ENCODE peak calls at places on chromosomes 4 and X, in ten cellular contexts. H is right atrium auricular region, T is HepG2, M is IMR-90, G is thyroid gland, W is hepatocyte, P is colonic mucosa, I is Caco-2, K is right lobe of liver, X is A549. R is an unnamed sample. For H3K4me1, the result is how much of the 10 kb centered on the place peaks cover.

GRCh38 chr4:139556735-139557505 is 901 bp upstream of the SETD7 start:
- DNase-seq in G (peak), T (no peak), W (peak), M (no peak), P (peak), H (peak), K (peak), I (peak), X (peak), R (peak)

GRCh38 chr4:164550989-164551712 is 202.8 kb upstream of the SMIM31 start:
- DNase-seq in T (no peak), X (no peak), P (no peak), M (no peak), I (no peak), K (no peak), W (no peak), H (no peak), G (no peak), R (no peak)

GRCh38 chrX:9465380-9466114 is 689 bp downstream of the TBL1X start:
- DNase-seq in P (peak), T (no peak), X (peak), H (no peak), I (peak), M (no peak), K (peak), G (peak), W (peak), R (peak)

GRCh38 chr4:48575964-48576363 is 85.9 kb downstream of the ZAR1 start:
- DNase-seq in M (peak), P (no peak), K (no peak), W (no peak), X (no peak), H (no peak), T (no peak), G (no peak), I (no peak), R (no peak)

GRCh38 chrX:46727445-46727844 is 31.5 kb downstream of the SLC9A7 start:
- DNase-seq in W (no peak), T (no peak), X (no peak), I (no peak), G (no peak), M (peak), P (no peak), K (no peak), H (no peak), R (no peak)

GRCh38 chr4:169791527-169792156 is 33.9 kb upstream of the HPF1 start:
- DNase-seq in G (peak), K (no peak), M (peak), H (no peak), W (peak), X (peak), T (peak), I (peak), P (peak), R (peak)

GRCh38 chr4:182448281-182449151 is 205.3 kb downstream of the TENM3 start:
- DNase-seq in G (peak), H (peak), P (peak), K (peak), X (peak), W (peak), T (peak), I (peak), M (peak), R (peak)

GRCh38 chr4:7964459-7964858 is 24.8 kb upstream of the AFAP1 start:
- DNase-seq in T (no peak), X (no peak), G (no peak), K (no peak), I (no peak), P (no peak), M (no peak), H (no peak), W (no peak), R (no peak)

GRCh38 chr4:106366026-106366425 is 2.6 kb downstream of the GIMD1 start:
- DNase-seq in H (no peak), M (peak), K (no peak), G (no peak), T (peak), P (no peak), W (no peak), I (no peak), X (no peak), R (no peak)

GRCh38 chr4:608236-608635 is 17.1 kb upstream of the PDE6B start:
- DNase-seq in H (peak), W (no peak), K (no peak), M (no peak), P (no peak), X (no peak), T (no peak), I (no peak), G (no peak), R (no peak)

GRCh38 chr4:115110191-115111166 is 2.9 kb downstream of the NDST4 start:
- DNase-seq in K (no peak), X (no peak), G (no peak), M (no peak), H (no peak), I (no peak), W (peak), T (no peak), P (no peak), R (no peak)

GRCh38 chr4:126591583-126591982 is 1041.2 kb upstream of the INTU start:
- DNase-seq in X (no peak), P (no peak), K (no peak), G (no peak), M (peak), I (no peak), H (no peak), W (no peak), T (no peak), R (no peak)

GRCh38 chr4:126593626-126594025 is 1039.1 kb upstream of the INTU start:
- DNase-seq in P (no peak), X (no peak), W (no peak), H (no peak), I (no peak), K (no peak), M (no peak), T (no peak), G (no peak), R (no peak)

GRCh38 chr4:126595643-126596042 is 1037.1 kb upstream of the INTU start:
- DNase-seq in W (no peak), P (no peak), M (peak), X (no peak), G (no peak), H (no peak), T (no peak), I (no peak), K (no peak), R (no peak)

GRCh38 chr4:126592088-126592487 is 1040.7 kb upstream of the INTU start:
- DNase-seq in W (peak), I (no peak), M (peak), K (no peak), X (no peak), H (no peak), T (no peak), P (no peak), G (no peak), R (no peak)
- TF ChIP-seq CTCF in W (peak), I (peak), M (peak), K (no peak), X (no peak), H (peak), T (no peak), P (no peak), G (no peak), R (peak)

GRCh38 chr4:152463562-152463961 is 72.3 kb downstream of the FBXW7 start:
- DNase-seq in T (no peak), H (no peak), G (no peak), K (no peak), P (no peak), I (no peak), W (no peak), X (no peak), M (no peak), R (no peak)

GRCh38 chr4:152462047-152462446 is 73.8 kb downstream of the FBXW7 start:
- DNase-seq in K (no peak), G (no peak), W (no peak), H (no peak), P (no peak), T (peak), X (no peak), I (no peak), M (no peak), R (no peak)

GRCh38 chr4:152460488-152460887 is 75.4 kb downstream of the FBXW7 start:
- DNase-seq in X (no peak), T (peak), I (peak), P (no peak), K (no peak), M (peak), H (no peak), G (no peak), W (peak), R (no peak)

GRCh38 chr4:152464030-152464823 is 71.7 kb downstream of the FBXW7 start:
- DNase-seq in P (no peak), I (no peak), K (no peak), M (no peak), W (no peak), G (no peak), X (no peak), T (no peak), H (no peak), R (no peak)

GRCh38 chr4:152462715-152463114 is 73.2 kb downstream of the FBXW7 start:
- DNase-seq in I (no peak), T (no peak), W (no peak), K (no peak), X (no peak), P (no peak), G (no peak), M (peak), H (no peak), R (no peak)
- H3K4me3 ChIP-seq in I (no peak), T (no peak), W (no peak), K (no peak), X (no peak), P (no peak), G (no peak), M (no peak), H (no peak), R (no peak)

DNA sequence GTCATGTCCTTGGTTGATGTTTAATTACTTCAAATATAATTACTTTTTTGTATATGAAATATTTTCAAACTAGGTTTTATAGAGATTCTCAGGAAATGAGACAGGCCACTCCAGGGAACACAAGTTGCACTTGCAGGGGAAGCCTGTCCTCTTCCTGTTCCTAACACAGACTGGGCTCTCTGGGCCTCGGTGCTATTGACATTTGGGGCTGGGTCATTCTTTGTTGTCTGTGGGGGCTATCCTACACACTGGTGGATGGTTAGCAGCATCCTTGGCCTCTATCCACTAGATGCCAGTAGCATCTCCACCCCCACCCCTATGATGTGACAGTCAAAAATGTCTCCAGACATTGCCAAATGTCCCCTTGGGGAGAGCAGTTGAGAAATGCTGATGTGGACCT is 49.3 kb upstream of the MAP3K15 start:
- DNase-seq in P (no peak), T (no peak), X (no peak), M (no peak), K (no peak), H (no peak), I (no peak), G (no peak), W (no peak), R (no peak)
- H3K4me1 ChIP-seq in P (under half), T (under half), X (under half), M (under half), K (under half), H (under half), I (under half), G (under half), W (under half), R (under half)

DNA sequence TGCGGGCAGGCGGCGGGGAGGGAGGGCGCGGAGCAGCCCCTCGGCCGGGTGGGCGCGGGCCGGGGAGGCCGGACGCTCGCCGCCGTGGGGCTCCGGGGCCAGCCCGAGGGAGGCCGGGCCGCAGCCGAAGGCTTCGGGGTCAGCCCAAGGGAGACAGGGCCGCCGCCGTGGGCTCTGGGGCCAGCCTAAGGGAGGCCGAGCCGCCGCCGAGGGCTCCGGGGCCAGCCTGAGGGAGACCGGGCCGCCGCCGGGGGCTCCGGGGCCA is 251 bp downstream of the KIAA0232 start:
- DNase-seq in K (no peak), T (no peak), P (no peak), X (peak), G (no peak), M (no peak), H (no peak), W (no peak), I (no peak), R (no peak)
- TF ChIP-seq CTCF in K (no peak), T (no peak), P (no peak), X (no peak), G (no peak), M (no peak), H (no peak), W (no peak), I (no peak), R (no peak)

DNA sequence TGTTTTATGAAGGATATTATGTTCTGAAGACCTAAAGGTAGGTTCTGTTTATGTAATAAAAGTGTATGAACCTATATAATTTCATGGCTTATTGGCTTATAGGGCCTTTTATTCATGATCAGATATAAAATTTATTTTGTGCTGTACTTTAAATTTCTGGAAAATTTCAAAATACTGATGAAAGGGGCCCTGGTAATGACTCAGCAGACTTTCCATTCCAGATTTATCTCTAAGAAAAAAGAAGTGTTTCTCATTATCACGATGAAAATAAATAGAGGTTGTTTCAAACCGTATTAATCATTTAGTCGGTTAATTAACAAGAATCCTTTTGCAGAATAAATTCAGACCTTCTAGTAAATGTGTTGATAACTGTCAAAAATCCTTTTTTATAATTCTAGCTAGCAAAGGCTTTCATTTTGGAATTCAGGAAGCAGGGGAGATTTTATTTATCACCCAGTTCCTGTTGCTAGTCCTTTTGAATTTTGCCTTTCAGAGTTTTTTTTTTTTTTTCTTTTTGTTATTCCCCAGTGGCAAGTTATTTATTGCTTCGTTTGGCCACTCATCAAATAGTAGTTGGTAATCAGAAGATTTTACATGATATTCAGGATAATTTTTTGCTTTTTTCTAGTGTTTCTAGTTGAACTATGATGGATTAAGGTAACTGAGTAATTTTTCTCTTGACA is 5.4 kb upstream of the TAPT1 start:
- DNase-seq in P (no peak), X (no peak), G (no peak), W (no peak), T (no peak), H (no peak), I (no peak), K (no peak), M (no peak), R (no peak)
- H3K4me3 ChIP-seq in P (no peak), X (no peak), G (no peak), W (no peak), T (no peak), H (no peak), I (no peak), K (no peak), M (no peak), R (no peak)

R was measured in left lung.